ENCODE peak calls at places on chromosome 21, in four cellular contexts. One of them, this sample, is unnamed.
A peak's percentile ranks its signal among the peaks of the same experiment; 100 is the strongest.

GRCh38 chr21:17742181-17742580 is 77.0 kb downstream of the C21orf91 start:
- DNase-seq in transverse colon: no peak
- DNase-seq in upper lobe of left lung: no peak
- DNase-seq in spleen: no peak
- DNase-seq in this sample: no peak

GRCh38 chr21:38140192-38140905 is 116.4 kb upstream of the KCNJ15 start:
- DNase-seq in upper lobe of left lung: no peak
- DNase-seq in spleen: no peak
- DNase-seq in transverse colon: no peak
- DNase-seq in this sample: peak; percentile 81

GRCh38 chr21:41426656-41427311 is 745 bp downstream of the MX1 start:
- DNase-seq in upper lobe of left lung: peak; percentile 83
- DNase-seq in transverse colon: no peak
- DNase-seq in spleen: peak; percentile 85
- DNase-seq in this sample: peak; percentile 62

GRCh38 chr21:17782051-17782450 is 37.1 kb downstream of the C21orf91 start:
- DNase-seq in upper lobe of left lung: no peak
- DNase-seq in spleen: no peak
- DNase-seq in transverse colon: no peak
- DNase-seq in this sample: no peak

GRCh38 chr21:32925098-32925497 is 100.6 kb upstream of the OLIG2 start:
- DNase-seq in upper lobe of left lung: no peak
- DNase-seq in spleen: no peak
- DNase-seq in transverse colon: no peak
- DNase-seq in this sample: no peak

GRCh38 chr21:26490771-26491170 is 82.3 kb downstream of the CYYR1 start:
- DNase-seq in upper lobe of left lung: no peak
- DNase-seq in spleen: no peak
- DNase-seq in transverse colon: no peak
- DNase-seq in this sample: no peak

GRCh38 chr21:32270748-32271147 is 8.1 kb downstream of the MIS18A start:
- DNase-seq in transverse colon: no peak
- DNase-seq in upper lobe of left lung: no peak
- DNase-seq in spleen: no peak
- DNase-seq in this sample: peak; percentile 53

GRCh38 chr21:26842976-26843911 is 2.0 kb downstream of the ADAMTS1 start:
- DNase-seq in transverse colon: peak; percentile 87
- DNase-seq in upper lobe of left lung: peak; percentile 93
- DNase-seq in spleen: peak; percentile 80
- DNase-seq in this sample: peak; percentile 98

GRCh38 chr21:32826317-32827167 is 55.0 kb upstream of the PAXBP1 start:
- DNase-seq in transverse colon: peak; percentile 50
- DNase-seq in spleen: no peak
- DNase-seq in upper lobe of left lung: no peak
- DNase-seq in this sample: peak; percentile 87

GRCh38 chr21:46179708-46180078 is 4.6 kb downstream of the SPATC1L start:
- DNase-seq in spleen: no peak
- DNase-seq in transverse colon: no peak
- DNase-seq in upper lobe of left lung: peak; percentile 80
- DNase-seq in this sample: no peak

GRCh38 chr21:25986928-25987327 is 183.6 kb downstream of the APP start:
- DNase-seq in spleen: no peak
- DNase-seq in upper lobe of left lung: no peak
- DNase-seq in transverse colon: no peak
- DNase-seq in this sample: no peak

GRCh38 chr21:46362946-46363345 is 39.0 kb downstream of the PCNT start:
- DNase-seq in upper lobe of left lung: no peak
- DNase-seq in transverse colon: no peak
- DNase-seq in spleen: no peak
- DNase-seq in this sample: no peak

GRCh38 chr21:40846566-40847411 is at the start of gene DSCAM:
- DNase-seq in upper lobe of left lung: peak; percentile 78
- DNase-seq in spleen: no peak
- DNase-seq in transverse colon: no peak
- DNase-seq in this sample: peak; percentile 74

GRCh38 chr21:16420086-16420724 is 690.4 kb downstream of the USP25 start:
- DNase-seq in spleen: no peak
- DNase-seq in upper lobe of left lung: no peak
- DNase-seq in transverse colon: no peak
- DNase-seq in this sample: no peak

GRCh38 chr21:14949603-14950002 is 115.2 kb downstream of the NRIP1 start:
- DNase-seq in transverse colon: no peak
- DNase-seq in spleen: no peak
- DNase-seq in upper lobe of left lung: no peak
- DNase-seq in this sample: no peak

GRCh38 chr21:32330784-32331311 is 32.2 kb downstream of the MRAP start:
- DNase-seq in transverse colon: no peak
- DNase-seq in spleen: no peak
- DNase-seq in upper lobe of left lung: no peak
- DNase-seq in this sample: no peak

GRCh38 chr21:29237110-29238051 is 61.3 kb upstream of the BACH1 start:
- DNase-seq in spleen: no peak
- DNase-seq in upper lobe of left lung: no peak
- DNase-seq in transverse colon: no peak
- DNase-seq in this sample: no peak

GRCh38 chr21:29235714-29236197 is 63.0 kb upstream of the BACH1 start:
- DNase-seq in upper lobe of left lung: no peak
- DNase-seq in transverse colon: no peak
- DNase-seq in spleen: no peak
- DNase-seq in this sample: no peak

GRCh38 chr21:29240136-29240535 is 58.6 kb upstream of the BACH1 start:
- DNase-seq in spleen: no peak
- DNase-seq in transverse colon: no peak
- DNase-seq in upper lobe of left lung: no peak
- DNase-seq in this sample: no peak

GRCh38 chr21:29238967-29239289 is 59.8 kb upstream of the BACH1 start:
- DNase-seq in transverse colon: no peak
- DNase-seq in upper lobe of left lung: no peak
- DNase-seq in spleen: no peak
- DNase-seq in this sample: no peak

GRCh38 chr21:29238052-29238966 is 60.4 kb upstream of the BACH1 start:
- DNase-seq in spleen: no peak
- DNase-seq in transverse colon: no peak
- DNase-seq in upper lobe of left lung: no peak
- DNase-seq in this sample: no peak
- H3K4me3 ChIP-seq in spleen: no peak overlapping the region
- H3K4me3 ChIP-seq in transverse colon: no peak overlapping the region
- H3K4me3 ChIP-seq in upper lobe of left lung: no peak overlapping the region
- H3K4me3 ChIP-seq in this sample: no peak overlapping the region

DNA sequence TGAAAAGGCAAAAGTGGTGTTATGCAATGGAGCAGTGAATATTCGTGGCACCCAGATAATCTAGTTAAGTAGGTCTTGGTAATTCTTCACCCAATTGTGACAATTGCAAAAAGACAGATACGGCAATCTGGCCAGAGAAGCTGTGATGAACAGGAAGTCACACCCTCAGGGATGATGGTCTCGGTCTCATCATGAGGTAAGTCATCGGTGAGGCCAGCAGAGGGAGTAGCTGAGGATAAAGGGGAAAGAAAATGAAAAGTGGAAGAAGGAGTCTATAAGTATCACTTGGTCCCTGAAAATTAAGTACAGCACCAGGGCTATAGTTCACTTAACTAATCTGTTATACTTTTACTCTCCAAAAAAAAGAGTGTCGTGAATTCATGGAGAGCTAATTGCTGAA is 258.8 kb upstream of the NCAM2 start:
- DNase-seq in spleen: no peak
- DNase-seq in upper lobe of left lung: no peak
- DNase-seq in transverse colon: no peak
- DNase-seq in this sample: no peak
- TF ChIP-seq CTCF in spleen: no peak
- TF ChIP-seq CTCF in upper lobe of left lung: no peak
- TF ChIP-seq CTCF in transverse colon: no peak
- TF ChIP-seq CTCF in this sample: no peak

GRCh38 chr21:39537571-39537970 is 75.2 kb upstream of the B3GALT5 start:
- DNase-seq in transverse colon: no peak
- DNase-seq in upper lobe of left lung: no peak
- DNase-seq in spleen: no peak
- DNase-seq in this sample: no peak
- TF ChIP-seq POLR2AphosphoS5 in transverse colon: no peak
- TF ChIP-seq POLR2AphosphoS5 in upper lobe of left lung: no peak
- TF ChIP-seq POLR2AphosphoS5 in spleen: no peak
- TF ChIP-seq POLR2AphosphoS5 in this sample: no peak

DNA sequence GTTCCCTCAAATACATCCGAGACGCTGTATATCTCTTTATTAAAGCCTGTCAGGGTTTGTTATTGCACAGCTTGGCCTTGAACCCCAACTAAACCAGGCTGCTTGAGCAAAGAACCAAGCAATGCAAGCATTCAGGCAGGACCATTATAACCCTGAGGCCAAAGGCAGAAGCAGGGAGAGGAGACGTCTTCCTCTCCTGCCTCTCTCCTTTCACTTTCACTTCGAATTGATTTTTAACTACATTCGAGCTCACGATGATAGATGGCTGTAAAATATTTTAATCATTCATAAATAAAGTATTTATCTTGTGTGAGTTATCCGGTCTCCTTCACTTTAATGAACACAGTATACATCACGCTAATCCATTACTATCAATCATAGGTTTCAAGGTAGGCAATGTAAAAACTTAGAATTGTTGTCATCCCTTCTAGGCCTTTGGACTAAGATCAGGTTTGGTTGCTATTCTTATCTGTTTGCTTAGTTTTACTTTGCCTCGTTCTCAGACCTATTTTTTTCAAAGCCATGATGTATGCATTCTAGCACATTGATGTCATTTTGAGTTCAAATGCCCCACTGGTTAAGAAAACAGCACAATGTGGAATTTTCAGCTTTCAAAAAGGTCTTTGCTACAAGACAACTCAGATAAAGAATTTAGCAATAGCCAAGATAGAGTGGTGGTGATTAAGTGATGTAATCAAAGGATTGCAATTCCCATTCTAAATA is 480.2 kb upstream of the RUNX1 start:
- DNase-seq in spleen: no peak
- DNase-seq in upper lobe of left lung: no peak
- DNase-seq in transverse colon: no peak
- DNase-seq in this sample: no peak
- H3K4me3 ChIP-seq in spleen: peak overlapping the region; percentile 47
- H3K4me3 ChIP-seq in upper lobe of left lung: peak overlapping the region; percentile 45
- H3K4me3 ChIP-seq in transverse colon: no peak overlapping the region
- H3K4me3 ChIP-seq in this sample: peak overlapping the region; percentile 51

GRCh38 chr21:42761776-42762335 is 108.4 kb downstream of the PDE9A start:
- DNase-seq in spleen: peak; percentile 65
- DNase-seq in transverse colon: no peak
- DNase-seq in upper lobe of left lung: no peak
- DNase-seq in this sample: no peak

GRCh38 chr21:42758721-42759593 is 105.5 kb downstream of the PDE9A start:
- DNase-seq in upper lobe of left lung: no peak
- DNase-seq in spleen: peak; percentile 56
- DNase-seq in transverse colon: no peak
- DNase-seq in this sample: no peak

GRCh38 chr21:42759594-42759927 is 106.1 kb downstream of the PDE9A start:
- DNase-seq in transverse colon: no peak
- DNase-seq in upper lobe of left lung: no peak
- DNase-seq in spleen: peak; percentile 41
- DNase-seq in this sample: no peak

GRCh38 chr21:42760361-42760970 is 107.0 kb downstream of the PDE9A start:
- DNase-seq in upper lobe of left lung: no peak
- DNase-seq in transverse colon: no peak
- DNase-seq in spleen: peak; percentile 64
- DNase-seq in this sample: no peak

DNA sequence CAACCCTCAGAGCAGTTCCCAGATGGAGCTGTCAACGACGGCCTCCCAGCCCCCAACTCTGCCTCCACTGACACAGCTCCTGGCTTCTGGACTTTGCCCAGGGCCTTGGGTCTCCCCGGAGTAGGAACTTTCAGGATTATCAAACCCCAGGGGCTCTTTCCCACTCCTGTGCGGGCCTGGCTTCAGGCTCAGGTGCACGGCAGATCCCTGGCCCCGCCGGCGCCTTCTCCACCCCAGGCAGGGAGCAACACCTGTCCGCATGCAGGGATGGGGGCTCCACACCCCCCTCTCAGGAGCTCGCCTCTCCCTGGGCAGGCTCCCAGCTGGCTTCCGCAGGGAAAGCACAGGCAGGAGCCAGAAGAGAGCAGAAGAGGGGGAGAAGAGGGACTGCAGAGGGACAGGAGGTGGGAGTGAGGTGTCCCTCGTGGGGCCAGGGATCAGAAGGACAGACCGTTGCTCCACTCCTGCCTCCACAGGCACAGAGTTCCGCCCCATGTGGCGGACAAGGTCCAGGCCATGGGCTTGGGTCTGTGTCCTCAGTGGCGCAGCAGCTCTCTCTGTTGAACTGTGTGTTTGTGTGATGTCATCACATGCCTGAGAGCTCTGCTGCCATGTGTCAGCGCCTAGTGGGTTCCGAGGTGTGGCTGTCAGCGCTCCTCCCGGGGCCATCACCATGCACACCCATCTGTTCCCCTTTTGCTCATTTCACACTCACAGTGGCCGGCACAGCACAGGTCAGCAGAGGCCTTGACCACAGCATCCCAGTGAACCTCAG is 107.7 kb downstream of the PDE9A start:
- DNase-seq in spleen: peak; percentile 66
- DNase-seq in transverse colon: no peak
- DNase-seq in upper lobe of left lung: no peak
- DNase-seq in this sample: no peak
- TF ChIP-seq CTCF in spleen: no peak
- TF ChIP-seq CTCF in transverse colon: no peak
- TF ChIP-seq CTCF in upper lobe of left lung: no peak
- TF ChIP-seq CTCF in this sample: no peak

GRCh38 chr21:44484498-44485253 is 29.4 kb downstream of the LRRC3 start:
- DNase-seq in upper lobe of left lung: no peak
- DNase-seq in transverse colon: no peak
- DNase-seq in spleen: peak; percentile 11
- DNase-seq in this sample: no peak
- TF ChIP-seq POLR2AphosphoS5 in upper lobe of left lung: no peak
- TF ChIP-seq POLR2AphosphoS5 in transverse colon: no peak
- TF ChIP-seq POLR2AphosphoS5 in spleen: no peak
- TF ChIP-seq POLR2AphosphoS5 in this sample: no peak